ENCODE peak calls at places on chromosomes 11 and 22, in four cellular contexts. One of them, this sample, is unnamed.

GRCh38 chr11:62652156-62653006 is 721 bp downstream of the INTS5 start:
- DNase-seq in activated CD4-positive, alpha-beta T cell treated with anti-CD3 and anti-CD28 coated beads, Interleukin-2, amount 10 ng/mL, durations not matched to agents 7 days and 5 days: no peak
- DNase-seq in left ventricle myocardium inferior: no peak
- DNase-seq in adrenal gland: no peak
- DNase-seq in this sample: no peak

GRCh38 chr11:102705626-102706025 is at the start of gene MMP27:
- DNase-seq in activated CD4-positive, alpha-beta T cell treated with anti-CD3 and anti-CD28 coated beads, Interleukin-2, amount 10 ng/mL, durations not matched to agents 7 days and 5 days: no peak
- DNase-seq in left ventricle myocardium inferior: no peak
- DNase-seq in adrenal gland: no peak
- DNase-seq in this sample: no peak

GRCh38 chr11:20026629-20027545 is 133.4 kb downstream of the DBX1 start:
- DNase-seq in activated CD4-positive, alpha-beta T cell treated with anti-CD3 and anti-CD28 coated beads, Interleukin-2, amount 10 ng/mL, durations not matched to agents 7 days and 5 days: no peak
- DNase-seq in left ventricle myocardium inferior: no peak
- DNase-seq in adrenal gland: no peak
- DNase-seq in this sample: peak

GRCh38 chr11:69958308-69958707 is 119.8 kb upstream of the ANO1 start:
- DNase-seq in activated CD4-positive, alpha-beta T cell treated with anti-CD3 and anti-CD28 coated beads, Interleukin-2, amount 10 ng/mL, durations not matched to agents 7 days and 5 days: no peak
- DNase-seq in left ventricle myocardium inferior: no peak
- DNase-seq in adrenal gland: no peak
- DNase-seq in this sample: no peak

GRCh38 chr11:130070829-130071205 is 1.1 kb downstream of the APLP2 start:
- DNase-seq in activated CD4-positive, alpha-beta T cell treated with anti-CD3 and anti-CD28 coated beads, Interleukin-2, amount 10 ng/mL, durations not matched to agents 7 days and 5 days: no peak
- DNase-seq in left ventricle myocardium inferior: no peak
- DNase-seq in adrenal gland: peak
- DNase-seq in this sample: peak

GRCh38 chr11:121473064-121473777 is 20.5 kb upstream of the SORL1-AS1 start:
- DNase-seq in activated CD4-positive, alpha-beta T cell treated with anti-CD3 and anti-CD28 coated beads, Interleukin-2, amount 10 ng/mL, durations not matched to agents 7 days and 5 days: no peak
- DNase-seq in left ventricle myocardium inferior: no peak
- DNase-seq in adrenal gland: no peak
- DNase-seq in this sample: no peak

GRCh38 chr11:64570341-64570740 is 20.7 kb upstream of the SLC22A12 start:
- DNase-seq in activated CD4-positive, alpha-beta T cell treated with anti-CD3 and anti-CD28 coated beads, Interleukin-2, amount 10 ng/mL, durations not matched to agents 7 days and 5 days: no peak
- DNase-seq in left ventricle myocardium inferior: no peak
- DNase-seq in adrenal gland: no peak
- DNase-seq in this sample: no peak

GRCh38 chr11:120058931-120059330 is 79.0 kb downstream of the TRIM29 start:
- DNase-seq in activated CD4-positive, alpha-beta T cell treated with anti-CD3 and anti-CD28 coated beads, Interleukin-2, amount 10 ng/mL, durations not matched to agents 7 days and 5 days: no peak
- DNase-seq in left ventricle myocardium inferior: no peak
- DNase-seq in adrenal gland: no peak
- DNase-seq in this sample: no peak

GRCh38 chr11:58058276-58059010 is 27.7 kb downstream of the OR6Q1 start:
- DNase-seq in activated CD4-positive, alpha-beta T cell treated with anti-CD3 and anti-CD28 coated beads, Interleukin-2, amount 10 ng/mL, durations not matched to agents 7 days and 5 days: no peak
- DNase-seq in left ventricle myocardium inferior: no peak
- DNase-seq in adrenal gland: no peak
- DNase-seq in this sample: peak

GRCh38 chr11:125326126-125326525 is 161.6 kb downstream of the PKNOX2 start:
- DNase-seq in activated CD4-positive, alpha-beta T cell treated with anti-CD3 and anti-CD28 coated beads, Interleukin-2, amount 10 ng/mL, durations not matched to agents 7 days and 5 days: no peak
- DNase-seq in left ventricle myocardium inferior: no peak
- DNase-seq in adrenal gland: no peak
- DNase-seq in this sample: no peak

GRCh38 chr22:45629469-45630089 is 42.1 kb upstream of the ATXN10 start:
- DNase-seq in activated CD4-positive, alpha-beta T cell treated with anti-CD3 and anti-CD28 coated beads, Interleukin-2, amount 10 ng/mL, durations not matched to agents 7 days and 5 days: no peak
- DNase-seq in left ventricle myocardium inferior: no peak
- DNase-seq in adrenal gland: no peak
- DNase-seq in this sample: no peak

GRCh38 chr11:61698173-61698965 is 18.2 kb downstream of the DAGLA start:
- DNase-seq in activated CD4-positive, alpha-beta T cell treated with anti-CD3 and anti-CD28 coated beads, Interleukin-2, amount 10 ng/mL, durations not matched to agents 7 days and 5 days: peak
- DNase-seq in left ventricle myocardium inferior: no peak
- DNase-seq in adrenal gland: peak
- DNase-seq in this sample: no peak

GRCh38 chr11:116044520-116044919 is 540.3 kb upstream of the CADM1 start:
- DNase-seq in activated CD4-positive, alpha-beta T cell treated with anti-CD3 and anti-CD28 coated beads, Interleukin-2, amount 10 ng/mL, durations not matched to agents 7 days and 5 days: no peak
- DNase-seq in left ventricle myocardium inferior: no peak
- DNase-seq in adrenal gland: no peak
- DNase-seq in this sample: no peak

GRCh38 chr22:28297504-28297903 is 378.4 kb upstream of the PITPNB start:
- DNase-seq in activated CD4-positive, alpha-beta T cell treated with anti-CD3 and anti-CD28 coated beads, Interleukin-2, amount 10 ng/mL, durations not matched to agents 7 days and 5 days: no peak
- DNase-seq in left ventricle myocardium inferior: no peak
- DNase-seq in adrenal gland: no peak
- DNase-seq in this sample: peak

GRCh38 chr11:125402436-125402835 is 93.6 kb downstream of the FEZ1 start:
- DNase-seq in activated CD4-positive, alpha-beta T cell treated with anti-CD3 and anti-CD28 coated beads, Interleukin-2, amount 10 ng/mL, durations not matched to agents 7 days and 5 days: no peak
- DNase-seq in left ventricle myocardium inferior: no peak
- DNase-seq in adrenal gland: peak
- DNase-seq in this sample: no peak

GRCh38 chr11:123526027-123526805 is 96.1 kb downstream of the GRAMD1B start:
- DNase-seq in activated CD4-positive, alpha-beta T cell treated with anti-CD3 and anti-CD28 coated beads, Interleukin-2, amount 10 ng/mL, durations not matched to agents 7 days and 5 days: no peak
- DNase-seq in left ventricle myocardium inferior: no peak
- DNase-seq in adrenal gland: no peak
- DNase-seq in this sample: no peak

GRCh38 chr11:95135155-95135554 is 45.5 kb downstream of the ENDOD1 start:
- DNase-seq in activated CD4-positive, alpha-beta T cell treated with anti-CD3 and anti-CD28 coated beads, Interleukin-2, amount 10 ng/mL, durations not matched to agents 7 days and 5 days: no peak
- DNase-seq in left ventricle myocardium inferior: no peak
- DNase-seq in adrenal gland: peak
- DNase-seq in this sample: no peak

GRCh38 chr22:11627798-11628650 is 3900.0 kb upstream of the OR11H1 start:
- DNase-seq in activated CD4-positive, alpha-beta T cell treated with anti-CD3 and anti-CD28 coated beads, Interleukin-2, amount 10 ng/mL, durations not matched to agents 7 days and 5 days: no peak
- DNase-seq in left ventricle myocardium inferior: no peak
- DNase-seq in adrenal gland: no peak
- DNase-seq in this sample: no peak

GRCh38 chr22:46789992-46790391 is 27.5 kb downstream of the TBC1D22A start:
- DNase-seq in activated CD4-positive, alpha-beta T cell treated with anti-CD3 and anti-CD28 coated beads, Interleukin-2, amount 10 ng/mL, durations not matched to agents 7 days and 5 days: no peak
- DNase-seq in left ventricle myocardium inferior: no peak
- DNase-seq in adrenal gland: no peak
- DNase-seq in this sample: no peak

GRCh38 chr22:46528121-46528610 is 9.3 kb downstream of the CELSR1 start:
- DNase-seq in activated CD4-positive, alpha-beta T cell treated with anti-CD3 and anti-CD28 coated beads, Interleukin-2, amount 10 ng/mL, durations not matched to agents 7 days and 5 days: no peak
- DNase-seq in left ventricle myocardium inferior: no peak
- DNase-seq in adrenal gland: no peak
- DNase-seq in this sample: no peak

GRCh38 chr22:50084570-50084969 is 656 bp downstream of the MLC1 start:
- DNase-seq in activated CD4-positive, alpha-beta T cell treated with anti-CD3 and anti-CD28 coated beads, Interleukin-2, amount 10 ng/mL, durations not matched to agents 7 days and 5 days: peak
- DNase-seq in left ventricle myocardium inferior: no peak
- DNase-seq in adrenal gland: no peak
- DNase-seq in this sample: no peak

GRCh38 chr22:20192972-20193760 is 42.3 kb upstream of the CCDC188 start:
- DNase-seq in activated CD4-positive, alpha-beta T cell treated with anti-CD3 and anti-CD28 coated beads, Interleukin-2, amount 10 ng/mL, durations not matched to agents 7 days and 5 days: no peak
- DNase-seq in left ventricle myocardium inferior: no peak
- DNase-seq in adrenal gland: no peak
- DNase-seq in this sample: no peak

GRCh38 chr11:3950996-3951662 is 95.7 kb downstream of the STIM1 start:
- DNase-seq in activated CD4-positive, alpha-beta T cell treated with anti-CD3 and anti-CD28 coated beads, Interleukin-2, amount 10 ng/mL, durations not matched to agents 7 days and 5 days: peak
- DNase-seq in left ventricle myocardium inferior: no peak
- DNase-seq in adrenal gland: no peak
- DNase-seq in this sample: no peak

GRCh38 chr11:115626414-115626813 is 122.2 kb upstream of the CADM1 start:
- DNase-seq in activated CD4-positive, alpha-beta T cell treated with anti-CD3 and anti-CD28 coated beads, Interleukin-2, amount 10 ng/mL, durations not matched to agents 7 days and 5 days: no peak
- DNase-seq in left ventricle myocardium inferior: no peak
- DNase-seq in adrenal gland: no peak
- DNase-seq in this sample: no peak

This sample was measured in small intestine.